ENCODE peak calls at places on chromosomes 16 and 17, in six cellular contexts. W is A549, M is lower lobe of right lung, A is right lobe of liver, D is astrocyte, G is GM23248. R is an unnamed sample. For H3K4me1, the result is how much of the 10 kb centered on the place peaks cover.

GRCh38 chr17:7858487-7858832 is 657 bp downstream of the CYB5D1 start:
- DNase-seq in A (peak), M (peak), D (peak), W (peak), G (peak), R (peak)

GRCh38 chr16:68197250-68197649 is 38.7 kb downstream of the ESRP2 start:
- DNase-seq in A (no peak), G (peak), W (peak), M (no peak), D (peak), R (no peak)

GRCh38 chr17:2277430-2278170 is 26.0 kb downstream of the SMG6 start:
- DNase-seq in M (no peak), W (no peak), D (no peak), A (no peak), G (no peak), R (no peak)

GRCh38 chr16:89007371-89008249 is 30.6 kb upstream of the CBFA2T3 start:
- DNase-seq in G (no peak), A (peak), M (peak), D (no peak), W (no peak), R (peak)

GRCh38 chr16:87166321-87166720 is 150.9 kb downstream of the C16orf95 start:
- DNase-seq in A (no peak), W (no peak), M (no peak), D (no peak), G (no peak), R (no peak)

GRCh38 chr17:76732734-76733617 is 4.2 kb downstream of the SRSF2 start:
- DNase-seq in A (no peak), M (no peak), G (peak), W (no peak), D (no peak), R (no peak)

GRCh38 chr17:40541873-40542561 is 23.3 kb downstream of the CCR7 start:
- DNase-seq in D (no peak), A (no peak), W (no peak), M (no peak), G (peak), R (peak)

GRCh38 chr17:75006653-75007052 is 5.8 kb upstream of the MRPL58 start:
- DNase-seq in W (peak), M (no peak), G (no peak), D (no peak), A (no peak), R (no peak)

GRCh38 chr17:45906927-45907622 is 12.7 kb downstream of the MAPT start:
- DNase-seq in D (no peak), A (no peak), G (no peak), W (no peak), M (no peak), R (no peak)

GRCh38 chr16:25838724-25839186 is 147.0 kb downstream of the HS3ST4 start:
- DNase-seq in M (no peak), A (no peak), G (peak), D (peak), W (peak), R (no peak)

GRCh38 chr16:380837-381787 is 666 bp downstream of the PGAP6 start:
- DNase-seq in A (peak), G (peak), D (no peak), W (no peak), M (peak), R (peak)

GRCh38 chr16:19717319-19717718 is 708 bp downstream of the KNOP1 start:
- DNase-seq in G (peak), D (no peak), W (no peak), A (no peak), M (no peak), R (no peak)

DNA sequence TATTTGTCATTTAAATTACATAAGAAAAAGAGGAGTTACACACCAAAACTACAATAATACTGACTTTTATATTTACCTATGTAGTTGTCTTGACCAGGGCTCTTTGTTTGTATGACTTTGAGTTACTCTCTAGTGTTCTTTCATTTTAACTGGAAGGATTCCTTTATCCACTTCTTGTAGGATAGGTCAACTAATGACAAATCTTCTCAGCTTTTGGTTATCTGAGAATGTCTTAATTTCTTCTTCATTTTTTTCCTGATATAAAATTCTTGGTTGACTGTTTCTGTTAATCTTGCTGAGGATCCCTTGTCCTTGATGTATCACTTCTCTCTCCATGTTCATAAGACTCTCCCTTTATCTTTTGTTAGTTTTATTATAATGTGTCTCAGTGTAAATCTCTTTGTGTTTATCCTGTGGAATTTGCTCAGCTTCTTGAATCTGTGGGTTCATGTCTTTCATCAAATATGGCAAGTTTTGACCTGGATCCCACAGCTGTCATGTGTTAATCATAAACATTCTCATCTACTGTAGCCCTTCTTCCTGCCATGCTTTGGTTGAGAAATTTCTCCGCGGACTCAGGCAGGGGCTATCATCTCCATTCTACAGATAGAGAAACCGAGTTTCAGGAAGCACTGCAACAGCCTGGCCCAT is 5.4 kb downstream of the PRSS41 start:
- DNase-seq in D (no peak), W (no peak), M (no peak), G (no peak), A (no peak), R (no peak)
- H3K4me1 ChIP-seq in D (under half), W (under half), M (under half), G (under half), A (under half), R (under half)

GRCh38 chr16:81463296-81463890 is 18.8 kb downstream of the CMIP start:
- DNase-seq in G (no peak), A (no peak), W (no peak), D (no peak), M (no peak), R (peak)
- H3K4me1 ChIP-seq in G (under half), A (under half), W (half or more), D (under half), M (half or more), R (half or more)

GRCh38 chr16:77212736-77213541 is 13.7 kb downstream of the SYCE1L start:
- DNase-seq in A (peak), G (peak), D (no peak), W (peak), M (peak), R (peak)
- H3K4me1 ChIP-seq in A (under half), G (under half), D (under half), W (under half), M (under half), R (under half)

DNA sequence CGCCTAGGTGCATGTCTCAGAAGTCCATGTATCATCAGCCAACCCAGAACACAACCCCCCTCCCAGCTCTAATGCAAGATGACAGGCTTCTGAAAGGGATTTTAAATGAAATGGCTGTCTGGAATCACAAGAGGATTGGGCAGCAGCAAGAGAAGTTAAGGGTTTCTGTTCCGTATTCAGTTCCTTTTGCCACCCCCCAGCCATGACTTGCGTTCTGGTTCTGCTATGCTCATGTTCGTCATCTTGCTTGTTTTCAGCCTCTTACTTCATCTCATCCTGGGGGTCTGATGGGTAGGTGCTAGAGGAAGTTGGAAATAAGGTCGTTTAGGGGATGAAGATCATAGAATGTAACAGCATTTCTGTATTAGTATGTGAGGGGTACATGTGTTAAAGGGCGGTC is 12.0 kb downstream of the MINK1 start:
- DNase-seq in D (no peak), A (no peak), G (no peak), M (no peak), W (no peak), R (no peak)
- H3K4me1 ChIP-seq in D (under half), A (under half), G (under half), M (half or more), W (under half), R (half or more)

DNA sequence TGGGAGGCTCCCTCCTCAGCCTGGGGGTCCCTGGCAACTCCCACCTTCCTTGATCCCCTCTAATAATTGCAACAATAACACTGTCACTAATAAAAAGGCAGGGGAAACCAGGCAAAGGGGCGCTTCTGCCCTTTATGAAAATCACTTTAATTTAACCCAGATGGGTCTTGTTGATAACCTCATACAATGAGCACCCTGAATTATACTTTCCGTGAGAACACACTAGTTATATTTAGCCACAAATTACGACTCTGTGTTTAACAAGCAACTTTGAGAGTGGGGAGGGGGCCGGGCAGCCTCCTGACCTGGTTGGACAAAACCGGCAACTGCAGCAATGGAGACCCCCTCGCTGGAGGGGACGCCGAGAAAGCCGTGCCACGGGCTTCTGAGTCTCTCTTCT is 5.7 kb upstream of the BAHCC1 start:
- DNase-seq in G (no peak), D (no peak), A (no peak), M (no peak), W (no peak), R (no peak)
- H3K4me1 ChIP-seq in G (under half), D (under half), A (under half), M (half or more), W (under half), R (half or more)

DNA sequence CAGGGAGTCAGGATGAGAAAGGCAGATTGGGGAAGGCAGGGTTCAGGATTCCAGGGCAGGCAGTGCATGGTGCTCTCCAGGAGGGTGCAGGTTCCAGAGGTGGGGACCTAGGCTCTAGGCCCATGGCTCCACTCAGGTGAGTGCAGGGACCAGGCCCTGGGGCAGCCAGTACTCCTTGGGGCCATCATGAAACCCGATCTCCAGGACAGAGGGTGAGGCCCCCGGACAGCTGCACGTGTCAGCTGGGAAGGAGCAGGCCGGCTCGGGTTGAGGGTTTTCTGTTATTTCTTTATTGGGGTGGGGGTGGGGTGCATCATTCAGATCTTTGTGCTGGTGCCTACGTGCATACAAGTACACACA is 1.3 kb upstream of the MTSS2 start:
- DNase-seq in M (no peak), A (no peak), G (no peak), W (no peak), D (no peak), R (no peak)
- H3K4me1 ChIP-seq in M (half or more), A (under half), G (under half), W (half or more), D (under half), R (half or more)

R was measured in spleen.